ENCODE peak calls at places on chromosome 4, in six cellular contexts. P, I, T, B, D and S are unnamed samples.

GRCh38 chr4:140083320-140083719 is 70.7 kb downstream of the MAML3 start:
- DNase-seq in I (no peak), T (no peak), D (no peak), P (no peak), B (no peak), S (no peak)

GRCh38 chr4:118842055-118842454 is 6.1 kb upstream of the SEC24D start:
- DNase-seq in D (no peak), B (peak; percentile 68), P (no peak), I (no peak), T (peak; percentile 82), S (no peak)

GRCh38 chr4:54322817-54323417 is 93.8 kb downstream of the PDGFRA start:
- DNase-seq in T (peak; percentile 59), I (peak; percentile 64), B (peak; percentile 57), P (peak; percentile 55), D (peak; percentile 68), S (no peak)

GRCh38 chr4:105624530-105624929 is 72.1 kb downstream of the ARHGEF38 start:
- DNase-seq in B (no peak), T (peak; percentile 40), I (no peak), P (no peak), D (no peak), S (no peak)

GRCh38 chr4:185874516-185875230 is 62.7 kb upstream of the SORBS2 start:
- DNase-seq in P (peak; percentile 21), B (no peak), I (no peak), D (no peak), T (peak; percentile 81), S (no peak)

GRCh38 chr4:116588783-116589182 is 496.6 kb downstream of the TRAM1L1 start:
- DNase-seq in B (no peak), T (no peak), D (no peak), I (no peak), P (no peak), S (no peak)

GRCh38 chr4:147453561-147454141 is 27.2 kb upstream of the EDNRA start:
- DNase-seq in D (no peak), P (peak; percentile 2), T (peak; percentile 44), B (peak; percentile 39), I (no peak), S (no peak)

GRCh38 chr4:24763631-24764302 is 31.6 kb upstream of the SOD3 start:
- DNase-seq in P (peak; percentile 18), I (no peak), T (peak; percentile 74), D (no peak), B (no peak), S (no peak)

GRCh38 chr4:139672215-139672614 is 6.6 kb downstream of the MGST2 start:
- DNase-seq in I (no peak), D (no peak), T (peak; percentile 26), B (no peak), P (no peak), S (no peak)

DNA sequence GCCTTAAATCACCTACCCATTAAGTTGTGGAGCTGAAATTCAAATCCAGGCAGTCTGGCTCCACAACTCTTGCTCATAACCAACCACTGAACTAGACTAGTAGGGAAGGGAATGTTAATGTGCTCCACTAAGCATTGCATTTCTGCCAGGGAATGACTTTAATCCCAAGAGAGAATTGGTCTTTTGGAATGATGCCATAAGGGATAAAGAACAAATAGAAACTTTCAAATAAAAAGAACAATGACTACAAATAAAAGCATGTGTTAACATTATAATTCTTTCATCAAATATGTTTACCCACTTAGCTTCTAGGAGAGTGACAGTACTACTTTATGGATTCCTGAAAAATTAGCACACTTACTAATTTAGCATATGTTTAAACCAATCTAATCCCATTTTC is 905.9 kb downstream of the CENPC start:
- DNase-seq in B (no peak), P (no peak), D (no peak), T (no peak), I (no peak), S (no peak)
- TF ChIP-seq CEBPB in B (no peak), P (no peak), D (no peak), T (no peak), I (no peak), S (no peak)

DNA sequence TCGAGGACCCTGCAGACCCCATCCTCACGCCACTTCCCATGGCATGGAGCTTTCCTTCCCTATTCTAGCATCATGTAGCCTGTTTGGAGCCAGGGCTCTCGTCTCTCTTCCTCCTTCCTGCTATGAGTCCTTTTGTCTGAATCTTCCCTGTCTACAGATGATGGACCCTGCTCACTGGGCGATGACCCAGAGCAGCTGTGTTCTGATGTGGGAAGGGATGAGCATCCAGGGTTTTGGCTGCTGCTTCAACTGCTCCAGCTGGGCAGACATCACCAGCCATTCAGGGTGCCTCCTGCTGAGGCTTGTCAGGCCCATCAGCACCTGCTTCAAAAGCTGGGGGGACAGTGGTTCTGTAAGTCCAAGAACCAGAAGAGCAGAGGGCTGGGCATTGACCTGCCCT is 3.2 kb upstream of the CCKAR start:
- DNase-seq in T (no peak), P (no peak), B (no peak), I (no peak), D (no peak), S (no peak)
- TF ChIP-seq CEBPB in T (no peak), P (no peak), B (no peak), I (no peak), D (no peak), S (no peak)

GRCh38 chr4:138097912-138098600 is 144.1 kb downstream of the SLC7A11 start:
- DNase-seq in I (no peak), D (peak; percentile 80), P (no peak), T (no peak), B (no peak), S (no peak)
- TF ChIP-seq CEBPB in I (no peak), D (no peak), P (no peak), T (no peak), B (no peak), S (no peak)

DNA sequence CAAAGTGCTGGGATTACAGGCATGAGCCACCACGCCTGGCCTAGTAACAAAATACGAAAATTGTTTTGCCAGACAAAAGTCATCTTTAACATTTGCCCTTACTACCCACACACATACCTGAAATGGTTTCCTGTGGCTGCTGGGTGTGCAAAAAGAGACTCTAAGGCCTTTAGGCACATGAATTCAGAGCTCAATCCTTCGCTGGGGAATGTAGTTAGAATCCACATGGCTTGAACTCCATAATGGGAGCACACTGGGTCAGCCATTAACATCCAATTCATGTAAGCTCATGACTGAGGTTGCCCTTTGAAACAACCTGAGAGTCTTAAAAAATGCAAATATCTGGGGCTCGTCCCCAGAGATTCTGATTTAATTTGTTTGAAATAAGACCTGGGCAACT is 87.8 kb downstream of the HPGD start:
- DNase-seq in I (no peak), B (no peak), T (no peak), D (no peak), P (no peak), S (no peak)
- TF ChIP-seq CEBPB in I (no peak), B (no peak), T (no peak), D (no peak), P (no peak), S (no peak)

GRCh38 chr4:57231781-57232180 is 121.6 kb upstream of the IGFBP7 start:
- DNase-seq in P (no peak), I (no peak), B (no peak), D (no peak), T (no peak), S (no peak)
- TF ChIP-seq CEBPB in P (no peak), I (no peak), B (no peak), D (no peak), T (no peak), S (no peak)

DNA sequence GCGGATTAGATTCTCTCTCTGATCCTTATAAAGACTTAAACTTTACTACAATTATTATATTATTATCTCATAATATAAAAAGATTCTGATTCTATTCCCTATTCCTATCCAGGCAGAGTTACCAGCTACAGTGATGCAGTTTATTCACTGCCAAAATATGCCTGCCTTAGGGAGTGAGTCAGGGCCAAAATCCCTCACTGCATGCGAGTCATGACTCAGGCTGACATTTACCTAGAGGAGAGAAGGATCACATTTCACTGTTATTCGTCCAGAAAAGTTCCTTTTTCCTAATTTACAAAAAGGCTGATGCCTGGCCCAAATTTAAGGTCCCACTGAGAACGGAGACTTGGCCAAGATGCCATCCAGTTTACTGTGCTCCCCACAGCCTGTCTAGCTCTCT is 168.5 kb upstream of the LDB2 start:
- DNase-seq in T (peak; percentile 94), D (no peak), P (peak; percentile 7), I (no peak), B (no peak), S (no peak)
- TF ChIP-seq CEBPB in T (no peak), D (no peak), P (no peak), I (no peak), B (no peak), S (no peak)

GRCh38 chr4:75630932-75631320 is 598 bp upstream of the CDKL2 start:
- DNase-seq in P (no peak), B (no peak), I (no peak), D (no peak), T (no peak), S (no peak)

GRCh38 chr4:75637176-75637575 is 6.8 kb upstream of the CDKL2 start:
- DNase-seq in D (no peak), B (no peak), I (no peak), P (no peak), T (peak; percentile 59), S (no peak)

GRCh38 chr4:75634951-75635350 is 4.6 kb upstream of the CDKL2 start:
- DNase-seq in D (no peak), P (no peak), T (peak; percentile 68), I (no peak), B (no peak), S (no peak)

GRCh38 chr4:75634281-75634680 is 4.0 kb upstream of the CDKL2 start:
- DNase-seq in I (no peak), T (no peak), P (no peak), D (no peak), B (no peak), S (no peak)

GRCh38 chr4:75633846-75634245 is 3.5 kb upstream of the CDKL2 start:
- DNase-seq in T (peak; percentile 40), P (no peak), B (no peak), I (no peak), D (no peak), S (no peak)
- TF ChIP-seq CEBPB in T (no peak), P (no peak), B (no peak), I (no peak), D (no peak), S (no peak)

DNA sequence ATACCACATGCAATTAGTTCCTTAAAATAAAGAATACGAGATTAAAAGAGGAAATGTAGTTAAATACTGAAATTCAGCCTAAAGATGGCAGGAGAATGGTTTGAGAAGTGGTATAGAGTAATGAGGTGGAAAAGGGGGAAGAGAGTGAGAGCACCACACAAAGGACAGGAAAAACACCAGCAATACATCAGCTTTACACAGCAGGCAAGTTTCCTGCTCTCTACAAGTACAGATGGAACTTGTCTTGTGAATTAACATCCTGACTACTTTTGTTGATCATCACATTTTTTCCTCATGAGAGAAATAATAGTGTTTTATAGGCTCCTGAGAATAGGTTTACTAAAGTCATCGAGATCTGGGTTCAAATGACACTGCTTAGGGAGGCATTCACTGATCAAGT is 2.9 kb upstream of the UNC5C start:
- DNase-seq in T (no peak), P (no peak), I (no peak), D (no peak), B (no peak), S (no peak)
- TF ChIP-seq CEBPB in T (no peak), P (no peak), I (no peak), D (no peak), B (no peak), S (no peak)